ENCODE peak calls at places on chromosomes 6 and 20, in four cellular contexts. T is MM.1S, N is GM23338, I is endothelial cell of umbilical vein. A is an unnamed sample.

GRCh38 chr6:125195526-125195925 is 42.0 kb downstream of the TPD52L1 start:
- DNase-seq in N (no peak), T (no peak), I (no peak), A (no peak)

GRCh38 chr6:28474441-28475219 is 31.3 kb upstream of the ZSCAN23 start:
- DNase-seq in T (peak; percentile 61), I (peak; percentile 72), N (peak; percentile 89), A (peak; percentile 4)

GRCh38 chr6:79385333-79385732 is 150.9 kb upstream of the HMGN3 start:
- DNase-seq in I (peak; percentile 61), N (no peak), T (no peak), A (no peak)

GRCh38 chr6:39521826-39522377 is 199.4 kb upstream of the KCNK16 start:
- DNase-seq in I (no peak), T (no peak), N (no peak), A (no peak)

GRCh38 chr6:145544514-145544913 is 190.8 kb downstream of the EPM2A start:
- DNase-seq in N (no peak), I (no peak), T (no peak), A (no peak)

GRCh38 chr6:50862172-50862571 is 43.5 kb downstream of the TFAP2B start:
- DNase-seq in N (no peak), I (no peak), T (no peak), A (no peak)

GRCh38 chr6:31092769-31093505 is 19.4 kb downstream of the C6orf15 start:
- DNase-seq in I (peak; percentile 70), T (no peak), N (no peak), A (no peak)

GRCh38 chr6:167699141-167700036 is 127.3 kb upstream of the AFDN start:
- DNase-seq in I (peak; percentile 87), N (no peak), T (no peak), A (peak; percentile 81)

GRCh38 chr6:157985378-157986155 is 3.9 kb downstream of the SYNJ2 start:
- DNase-seq in N (peak; percentile 40), I (no peak), T (no peak), A (no peak)

GRCh38 chr6:166435574-166435973 is 52.8 kb upstream of the MPC1 start:
- DNase-seq in I (no peak), N (no peak), T (no peak), A (no peak)

GRCh38 chr6:39303425-39304153 is 10.6 kb downstream of the KCNK17 start:
- DNase-seq in I (no peak), N (no peak), T (no peak), A (no peak)

GRCh38 chr6:107862383-107862782 is 38.3 kb upstream of the SCML4 start:
- DNase-seq in N (no peak), T (no peak), I (no peak), A (no peak)

GRCh38 chr6:90947184-90948064 is 360.6 kb upstream of the MAP3K7 start:
- DNase-seq in T (no peak), N (no peak), I (no peak), A (no peak)

DNA sequence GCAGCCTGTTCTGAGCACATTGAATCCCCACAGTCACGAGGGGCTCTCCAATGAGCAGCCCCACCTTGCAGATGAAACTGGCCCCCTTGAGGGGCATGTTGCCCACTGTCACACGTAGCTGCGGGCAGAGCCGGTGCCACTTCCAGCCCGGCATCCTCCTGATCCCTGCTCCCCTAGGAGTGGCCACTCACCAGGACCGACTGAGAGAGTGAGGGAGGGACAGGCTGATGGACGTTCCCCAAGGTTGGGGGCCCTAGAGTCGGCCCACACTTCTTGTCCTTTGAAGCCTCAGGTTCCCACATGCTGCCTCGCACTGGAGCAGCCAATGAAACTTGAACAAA is 10.5 kb downstream of the ENTPD6 start:
- DNase-seq in I (no peak), N (no peak), T (no peak), A (no peak)
- H3K79me2 ChIP-seq in I (peaks cover 12% of the 10 kb centered on the region), N (peaks cover 48% of the 10 kb centered on the region), T (peaks cover 74% of the 10 kb centered on the region), A (no peaks in the 10 kb centered on the region)

DNA sequence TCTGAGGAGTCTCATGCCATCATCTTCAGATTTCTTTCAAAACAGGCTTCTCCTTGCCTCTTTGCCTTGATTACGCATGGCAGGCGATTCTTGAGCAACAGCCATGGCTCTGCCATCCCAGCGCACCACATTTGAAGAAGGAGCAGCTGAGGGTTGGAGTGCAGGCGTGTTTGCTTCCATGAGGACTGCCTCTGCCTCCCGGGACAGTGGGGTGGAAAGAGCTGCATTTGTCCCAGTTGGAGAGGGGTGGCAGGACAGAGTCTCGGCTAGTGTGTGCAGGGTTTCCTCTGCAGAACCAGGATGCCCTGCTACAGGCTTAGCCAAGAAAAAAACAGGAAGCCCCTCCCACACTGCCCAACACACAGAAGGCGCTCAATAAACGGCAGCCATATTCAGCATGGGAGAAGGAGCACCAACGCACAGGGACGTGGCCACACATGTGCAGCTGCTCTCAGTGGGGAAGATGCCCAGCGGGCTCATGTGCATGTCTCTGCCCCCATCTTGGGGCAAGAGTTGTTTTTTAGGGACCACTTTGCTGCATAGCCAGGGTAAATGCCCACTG is 36.6 kb downstream of the IRF4 start:
- DNase-seq in T (no peak), N (no peak), I (no peak), A (no peak)
- H3K27ac ChIP-seq in T (no peak overlapping the region), N (no peak overlapping the region), I (no peak overlapping the region), A (no peak overlapping the region)

GRCh38 chr6:163455553-163455952 is 41.0 kb downstream of the QKI start:
- DNase-seq in I (no peak), N (no peak), T (no peak), A (no peak)
- H3K79me2 ChIP-seq in I (peaks cover 100% of the 10 kb centered on the region), N (peaks cover 100% of the 10 kb centered on the region), T (peaks cover 78% of the 10 kb centered on the region), A (peaks cover 15% of the 10 kb centered on the region)

GRCh38 chr6:34955447-34955846 is 66.4 kb downstream of the ANKS1A start:
- DNase-seq in T (no peak), N (no peak), I (peak; percentile 39), A (no peak)
- H3K27ac ChIP-seq in T (no peak overlapping the region), N (no peak overlapping the region), I (no peak overlapping the region), A (no peak overlapping the region)

A was measured in OCI-LY7.